ENCODE peak calls at places on chromosomes 5 and 9, in four cellular contexts. L is GM12891, O is sigmoid colon, Q is SK-N-MC. T is an unnamed sample.

GRCh38 chr9:3760031-3760430 is 234.2 kb upstream of the RFX3 start:
- DNase-seq in L (no peak), Q (no peak), O (no peak), T (no peak)

GRCh38 chr5:147101654-147102053 is 133.2 kb upstream of the STK32A start:
- DNase-seq in L (no peak), O (no peak), Q (no peak), T (no peak)

GRCh38 chr5:53423724-53424123 is 56.7 kb upstream of the FST start:
- DNase-seq in Q (no peak), L (no peak), O (no peak), T (no peak)

GRCh38 chr5:59173568-59173967 is 590.7 kb downstream of the RAB3C start:
- DNase-seq in Q (no peak), O (no peak), L (no peak), T (no peak)

GRCh38 chr5:113271015-113271414 is 163.8 kb downstream of the TSSK1B start:
- DNase-seq in L (no peak), Q (no peak), O (no peak), T (no peak)

GRCh38 chr5:90590170-90590569 is 31.6 kb downstream of the ADGRV1 start:
- DNase-seq in O (no peak), Q (no peak), L (no peak), T (no peak)

GRCh38 chr5:145921211-145921610 is 15.2 kb upstream of the SH3RF2 start:
- DNase-seq in O (no peak), Q (no peak), L (no peak), T (no peak)

GRCh38 chr5:4614088-4614487 is 526.0 kb upstream of the ADAMTS16 start:
- DNase-seq in L (no peak), O (no peak), Q (no peak), T (no peak)

GRCh38 chr5:83721878-83722779 is 1.5 kb upstream of the HAPLN1 start:
- DNase-seq in L (peak; percentile 49), O (peak; percentile 76), Q (no peak), T (peak; percentile 14)

GRCh38 chr9:35776018-35776417 is 15.4 kb upstream of the NPR2 start:
- DNase-seq in O (no peak), L (no peak), Q (no peak), T (no peak)

GRCh38 chr9:106860731-106861584 is 2.0 kb upstream of the ZNF462 start:
- DNase-seq in L (no peak), O (peak; percentile 75), Q (no peak), T (no peak)

GRCh38 chr9:87427851-87428506 is 69.7 kb upstream of the DAPK1 start:
- DNase-seq in O (no peak), L (no peak), Q (no peak), T (no peak)

GRCh38 chr5:36739751-36740221 is 133.4 kb downstream of the SLC1A3 start:
- DNase-seq in Q (peak; percentile 66), L (peak; percentile 41), O (no peak), T (peak; percentile 27)

GRCh38 chr9:77679088-77679487 is 31.0 kb upstream of the GNA14 start:
- DNase-seq in O (no peak), Q (no peak), L (no peak), T (no peak)

GRCh38 chr9:34085581-34086500 is 37.2 kb upstream of the UBAP2 start:
- DNase-seq in O (peak; percentile 48), Q (no peak), L (no peak), T (no peak)

GRCh38 chr9:34086889-34087288 is 38.2 kb upstream of the UBAP2 start:
- DNase-seq in L (no peak), Q (no peak), O (no peak), T (no peak)

GRCh38 chr9:34087370-34087769 is 38.7 kb upstream of the UBAP2 start:
- DNase-seq in L (no peak), O (no peak), Q (no peak), T (no peak)

GRCh38 chr9:34089311-34089710 is 37.2 kb downstream of the DCAF12 start:
- DNase-seq in Q (no peak), O (no peak), L (no peak), T (no peak)

DNA sequence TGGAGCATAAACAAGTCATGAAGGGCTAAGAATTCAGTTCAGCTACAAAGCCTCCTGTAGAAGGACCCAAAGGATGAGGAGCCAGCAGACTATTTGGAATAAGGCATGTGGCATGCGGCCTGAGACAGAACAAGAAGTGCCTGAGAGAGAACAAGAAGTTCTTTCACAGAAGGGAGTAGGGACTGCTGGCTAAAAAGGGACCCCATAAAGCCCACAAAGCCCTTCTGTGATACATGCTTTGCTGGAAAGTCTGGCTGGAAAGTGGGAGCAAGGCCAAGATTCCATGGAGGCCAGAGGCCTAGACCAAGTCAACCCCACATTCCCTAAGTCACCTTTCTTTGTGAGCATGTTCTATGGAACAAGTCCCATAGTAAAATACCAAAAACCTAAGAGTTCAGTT is 35.9 kb upstream of the UBAP2 start:
- DNase-seq in L (no peak), Q (no peak), O (peak; percentile 85), T (no peak)
- TF ChIP-seq POLR2AphosphoS5 in L (no peak), Q (no peak), O (peak; percentile 68), T (no peak)

DNA sequence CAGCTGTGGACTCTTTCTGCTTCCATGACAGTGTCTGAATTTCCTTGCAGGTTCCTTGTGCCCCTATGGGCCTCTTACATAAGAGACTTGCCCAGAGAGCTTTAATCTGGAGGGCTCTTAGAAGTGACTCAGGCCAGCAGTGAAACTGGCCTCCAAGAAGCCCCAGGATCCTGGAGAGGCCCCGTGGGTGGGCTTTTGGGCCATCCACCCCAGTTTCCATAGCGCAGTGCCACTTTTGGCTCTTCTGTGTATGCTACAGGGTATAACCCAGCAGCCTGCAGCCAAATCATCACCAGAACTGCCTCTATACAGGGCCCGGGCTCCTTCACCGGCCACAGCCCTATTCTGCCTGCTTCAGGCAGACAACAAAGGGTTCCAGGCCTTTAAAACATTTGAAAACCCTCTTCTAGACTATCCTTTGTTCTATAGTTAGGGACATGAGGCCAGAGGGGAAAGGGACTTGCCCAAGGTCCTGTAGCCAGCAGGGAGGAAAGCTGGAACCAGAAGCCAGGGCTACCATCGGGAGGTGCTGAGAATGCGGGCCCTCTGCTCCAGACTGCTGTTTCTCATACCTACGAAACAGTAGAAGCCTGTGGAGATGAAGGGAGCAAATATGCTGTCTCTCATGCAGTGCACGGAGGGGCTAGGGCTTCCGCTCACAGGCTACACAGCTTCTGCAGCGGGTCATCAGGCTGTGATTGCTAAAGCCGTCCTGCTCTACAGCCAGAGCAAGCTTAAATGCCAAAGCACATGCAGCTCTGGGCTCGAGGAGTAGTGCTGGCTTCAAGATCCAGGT is 18.0 kb downstream of the SH3PXD2B start:
- DNase-seq in Q (no peak), L (no peak), O (peak; percentile 68), T (no peak)
- TF ChIP-seq POLR2AphosphoS5 in Q (no peak), L (no peak), O (no peak), T (no peak)

DNA sequence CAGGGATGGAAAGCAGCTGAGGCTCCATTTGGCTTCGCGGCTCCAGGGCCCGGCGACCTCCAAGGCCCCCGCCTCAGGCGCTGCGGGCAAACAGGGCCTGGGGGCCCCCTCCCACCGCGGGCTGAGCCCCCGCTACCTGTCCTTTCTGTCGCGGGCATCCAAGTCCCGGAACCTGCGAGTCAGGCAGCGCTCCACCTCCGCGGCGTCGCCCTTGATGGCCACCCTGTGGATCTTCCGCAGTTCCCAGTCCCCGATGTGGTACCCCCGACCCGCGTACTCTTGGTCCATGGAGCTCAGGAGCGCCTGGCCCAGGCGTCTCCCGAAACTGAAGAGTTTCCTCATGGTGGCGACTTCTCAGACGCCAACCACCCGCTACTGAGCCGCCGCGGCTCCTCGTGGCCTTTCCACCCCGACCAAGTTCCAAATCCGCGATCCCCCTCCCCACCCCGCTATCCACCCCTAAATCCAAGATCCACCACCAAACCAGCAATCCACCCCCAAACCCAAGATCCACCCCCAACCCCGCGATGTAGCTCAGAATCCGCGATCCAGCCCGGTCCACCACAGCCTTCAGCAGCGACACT is 86.5 kb upstream of the CCDC180 start:
- DNase-seq in Q (no peak), O (no peak), L (no peak), T (peak; percentile 7)
- TF ChIP-seq POLR2AphosphoS5 in Q (no peak), O (no peak), L (no peak), T (no peak)

GRCh38 chr5:1633605-1634336 is 110.0 kb upstream of the LPCAT1 start:
- DNase-seq in L (peak; percentile 93), Q (no peak), O (peak; percentile 91), T (peak; percentile 95)
- TF ChIP-seq POLR2AphosphoS5 in L (peak; percentile 83), Q (no peak), O (peak; percentile 89), T (peak; percentile 89)

T was measured in GM12892.